ENCODE peak calls at places on chromosomes 2 and 18, in eight cellular contexts. R is psoas muscle; B is CD8-positive, alpha-beta T cell; U is cardiac muscle cell; W is upper lobe of right lung; C is A549; I is PC-3; T is left ventricle myocardium inferior. F is an unnamed sample.
A peak's percentile ranks its signal among the peaks of the same experiment; 100 is the strongest.

GRCh38 chr2:99981840-99982239 is 160.6 kb downstream of the AFF3 start:
- DNase-seq in R (no peak), B (no peak), U (no peak), W (no peak), C (no peak), I (no peak), T (no peak), F (no peak)

GRCh38 chr2:112923967-112924338 is 13.0 kb downstream of the IL37 start:
- DNase-seq in R (no peak), B (no peak), U (no peak), W (no peak), C (no peak), I (no peak), T (no peak), F (no peak)

GRCh38 chr2:111679202-111679601 is 204.8 kb downstream of the ANAPC1 start:
- DNase-seq in R (no peak), B (no peak), U (no peak), W (no peak), C (no peak), I (no peak), T (no peak), F (no peak)

GRCh38 chr2:53252115-53252514 is 515.5 kb upstream of the CHAC2 start:
- DNase-seq in R (no peak), B (no peak), U (no peak), W (no peak), C (no peak), I (peak; percentile 67), T (no peak), F (no peak)

GRCh38 chr2:164745012-164745797 is 96.4 kb downstream of the COBLL1 start:
- DNase-seq in R (no peak), B (no peak), U (no peak), W (no peak), C (no peak), I (no peak), T (no peak), F (no peak)

GRCh38 chr2:191303349-191304005 is 58.3 kb downstream of the MYO1B start:
- DNase-seq in R (no peak), B (no peak), U (no peak), W (no peak), C (no peak), I (no peak), T (no peak), F (no peak)

GRCh38 chr18:32773187-32773712 is 427 bp upstream of the KLHL14 start:
- DNase-seq in R (no peak), B (no peak), U (no peak), W (no peak), C (no peak), I (no peak), T (no peak), F (no peak)

GRCh38 chr2:10981941-10982381 is 70.2 kb downstream of the KCNF1 start:
- DNase-seq in R (no peak), B (no peak), U (no peak), W (no peak), C (no peak), I (no peak), T (peak; percentile 71), F (peak; percentile 46)

DNA sequence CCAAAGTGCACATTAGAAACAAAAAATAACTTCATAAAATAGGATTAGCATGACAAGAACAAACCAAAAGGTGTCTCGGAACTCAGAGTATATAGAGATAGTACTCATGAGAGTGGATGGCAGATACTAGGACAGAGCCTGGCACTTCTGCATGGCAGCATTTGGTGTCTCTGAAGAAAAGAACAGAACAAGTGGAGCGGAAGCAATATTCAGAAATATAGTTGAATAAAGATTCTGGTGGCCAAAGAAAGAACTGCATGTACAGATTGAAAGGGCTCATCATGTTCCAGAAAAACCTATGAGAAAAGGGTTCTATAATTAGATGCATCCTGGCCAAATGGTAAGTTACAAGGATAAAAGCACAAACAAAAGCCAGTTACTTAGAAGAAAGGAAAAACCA is 90.9 kb downstream of the CCDC138 start:
- DNase-seq in R (no peak), B (no peak), U (no peak), W (no peak), C (no peak), I (no peak), T (no peak), F (no peak)
- TF ChIP-seq CTCF in R (no peak), B (no peak), U (no peak), W (no peak), C (no peak), I (peak; percentile 31), T (peak; percentile 19), F (no peak)

GRCh38 chr2:96819876-96820511 is 3.9 kb downstream of the CNNM3 start:
- DNase-seq in R (no peak), B (no peak), U (no peak), W (no peak), C (no peak), I (no peak), T (no peak), F (no peak)
- H3K4me1 ChIP-seq in R (peaks cover 54% of the 10 kb centered on the region), B (peaks cover 51% of the 10 kb centered on the region), U (peaks cover 48% of the 10 kb centered on the region), W (peaks cover 46% of the 10 kb centered on the region), C (peaks cover 42% of the 10 kb centered on the region), I (peaks cover 30% of the 10 kb centered on the region), T (peaks cover 84% of the 10 kb centered on the region), F (peaks cover 37% of the 10 kb centered on the region)

GRCh38 chr2:175063741-175064140 is 58.6 kb upstream of the CHN1 start:
- DNase-seq in R (no peak), B (no peak), U (no peak), W (no peak), C (no peak), I (no peak), T (no peak), F (no peak)

GRCh38 chr2:175068534-175068933 is 63.4 kb upstream of the CHN1 start:
- DNase-seq in R (no peak), B (no peak), U (no peak), W (no peak), C (no peak), I (no peak), T (no peak), F (no peak)

GRCh38 chr2:175066411-175066810 is 61.2 kb upstream of the CHN1 start:
- DNase-seq in R (no peak), B (no peak), U (no peak), W (no peak), C (no peak), I (no peak), T (no peak), F (no peak)

GRCh38 chr2:175064797-175065196 is 59.6 kb upstream of the CHN1 start:
- DNase-seq in R (no peak), B (no peak), U (no peak), W (no peak), C (no peak), I (no peak), T (no peak), F (no peak)

GRCh38 chr2:175062787-175063585 is 57.8 kb upstream of the CHN1 start:
- DNase-seq in R (no peak), B (no peak), U (no peak), W (no peak), C (no peak), I (peak; percentile 19), T (no peak), F (no peak)
- H3K27ac ChIP-seq in R (no peak overlapping the region), B (no peak overlapping the region), U (no peak overlapping the region), W (no peak overlapping the region), C (no peak overlapping the region), I (no peak overlapping the region), T (no peak overlapping the region), F (no peak overlapping the region)

GRCh38 chr2:1141079-1141478 is 190.4 kb downstream of the SNTG2 start:
- DNase-seq in R (no peak), B (no peak), U (no peak), W (no peak), C (no peak), I (no peak), T (no peak), F (no peak)

GRCh38 chr2:1137992-1138391 is 187.3 kb downstream of the SNTG2 start:
- DNase-seq in R (no peak), B (no peak), U (no peak), W (no peak), C (no peak), I (no peak), T (no peak), F (no peak)

GRCh38 chr2:1136807-1137663 is 186.4 kb downstream of the SNTG2 start:
- DNase-seq in R (no peak), B (no peak), U (no peak), W (no peak), C (no peak), I (no peak), T (no peak), F (no peak)

GRCh38 chr2:1143129-1143528 is 192.5 kb downstream of the SNTG2 start:
- DNase-seq in R (no peak), B (no peak), U (no peak), W (no peak), C (no peak), I (no peak), T (no peak), F (no peak)

DNA sequence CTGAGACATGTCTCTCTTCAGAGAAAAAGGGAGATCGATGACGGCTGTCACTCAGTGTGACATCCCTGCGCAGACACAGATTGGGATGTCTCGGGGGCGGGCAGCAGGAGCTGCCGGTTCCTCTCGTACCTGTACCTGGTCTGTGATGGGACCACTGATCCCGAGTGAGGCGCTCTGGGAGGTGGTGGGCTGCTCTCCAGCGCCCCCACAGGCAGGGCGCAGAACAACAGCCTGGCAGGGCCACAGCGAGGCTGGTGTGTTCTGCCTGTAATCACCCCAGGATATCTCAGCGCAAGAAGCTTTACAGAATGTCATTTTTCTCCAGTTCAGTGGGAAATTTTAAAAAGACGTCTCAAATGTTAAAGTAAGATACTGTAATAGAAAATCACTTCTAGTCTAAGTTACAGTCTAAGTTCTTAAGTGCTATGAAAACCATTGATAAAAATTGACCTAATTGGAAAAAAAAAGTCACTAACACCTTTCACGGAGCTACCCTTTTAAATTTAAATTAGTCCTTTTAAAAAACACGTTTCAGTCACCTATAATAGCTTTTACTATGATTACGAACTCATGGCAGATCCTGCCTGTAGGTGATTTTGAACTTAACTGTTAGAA is 189.8 kb downstream of the SNTG2 start:
- DNase-seq in R (no peak), B (peak; percentile 55), U (peak; percentile 48), W (no peak), C (peak; percentile 48), I (peak; percentile 60), T (no peak), F (no peak)
- TF ChIP-seq CTCF in R (peak; percentile 55), B (peak; percentile 99), U (peak; percentile 68), W (peak; percentile 87), C (peak; percentile 54), I (peak; percentile 92), T (peak; percentile 84), F (peak; percentile 42)

DNA sequence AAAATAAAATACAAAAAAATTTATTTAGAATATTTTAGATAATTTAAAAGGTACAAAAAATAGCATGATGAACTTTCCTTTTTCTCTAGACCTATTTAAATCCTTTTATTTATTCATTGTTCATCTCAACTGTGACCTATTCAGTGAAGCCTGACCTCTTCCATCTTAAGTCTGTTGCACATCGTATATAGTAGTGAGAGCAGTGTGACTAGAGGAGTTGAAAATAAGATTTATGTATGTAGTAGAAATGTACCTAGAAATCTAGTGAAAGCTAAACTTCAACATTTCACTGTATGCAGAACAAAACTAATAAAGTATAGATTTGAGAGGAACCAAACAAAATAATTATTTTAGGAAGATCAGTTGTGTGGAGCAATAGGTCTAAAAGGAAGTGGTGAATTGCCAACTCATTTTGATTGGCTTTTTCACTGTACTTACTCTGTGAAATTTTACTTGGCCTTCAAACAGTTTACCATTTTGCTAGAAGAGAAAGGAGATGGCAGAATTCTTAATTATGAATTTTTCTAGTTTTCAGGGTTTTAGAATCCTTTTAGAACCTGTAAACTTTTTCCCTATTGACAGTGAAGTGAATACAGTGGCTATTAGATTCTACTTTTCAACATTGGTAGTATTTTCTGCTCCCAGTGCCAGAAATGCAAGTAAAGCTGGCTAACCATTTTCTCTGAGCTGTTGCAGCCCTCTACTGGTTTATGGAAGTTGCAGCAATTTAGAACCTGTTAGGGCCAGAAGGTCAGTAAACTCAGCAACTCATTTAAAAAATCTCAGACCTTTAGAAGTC is 11.1 kb downstream of the ANKRD12 start:
- DNase-seq in R (no peak), B (no peak), U (peak; percentile 63), W (no peak), C (peak; percentile 41), I (peak; percentile 78), T (no peak), F (peak; percentile 64)
- H3K4me1 ChIP-seq in R (peaks cover 88% of the 10 kb centered on the region), B (peaks cover 45% of the 10 kb centered on the region), U (peaks cover 9% of the 10 kb centered on the region), W (peaks cover 72% of the 10 kb centered on the region), C (peaks cover 46% of the 10 kb centered on the region), I (peaks cover 6% of the 10 kb centered on the region), T (peaks cover 94% of the 10 kb centered on the region), F (no peaks in the 10 kb centered on the region)